ENCODE peak calls at places on chromosomes 7 and 10, in eight cellular contexts. A is astrocyte of the cerebellum; K is dorsolateral prefrontal cortex; W is sciatic nerve; H is stimulated activated CD4-positive, alpha-beta T cell treated with anti-CD3 and anti-CD28 coated beads, Interleukin-15, amount 100 ng/mL, for 1 hour; Q is left ventricle myocardium superior; E is lower leg skin; L is activated CD4-positive, CD25-positive, alpha-beta regulatory T cell. V is an unnamed sample.

GRCh38 chr10:48506147-48506917 is 98.5 kb downstream of the ARHGAP22 start:
- DNase-seq in Q (no peak), A (no peak), K (no peak), L (no peak), E (no peak), W (no peak), H (no peak), V (no peak)

GRCh38 chr10:133334495-133335237 is 2.0 kb downstream of the CALY start:
- DNase-seq in E (no peak), Q (no peak), H (no peak), K (no peak), W (peak), A (no peak), L (no peak), V (peak)

GRCh38 chr7:1460757-1461639 is 1.7 kb upstream of the MICALL2 start:
- DNase-seq in H (no peak), W (peak), K (no peak), L (no peak), A (no peak), Q (peak), E (peak), V (peak)

GRCh38 chr10:54993148-54993547 is 192.1 kb upstream of the PCDH15 start:
- DNase-seq in Q (no peak), E (no peak), W (no peak), K (no peak), A (no peak), H (no peak), L (no peak), V (no peak)

GRCh38 chr10:84540617-84541288 is 212.4 kb downstream of the CCSER2 start:
- DNase-seq in Q (peak), K (peak), A (peak), H (peak), E (peak), L (peak), W (peak), V (peak)

GRCh38 chr7:92634924-92635519 is 44.8 kb upstream of the FAM133B start:
- DNase-seq in W (no peak), E (no peak), L (no peak), A (peak), Q (no peak), H (no peak), K (no peak), V (no peak)

GRCh38 chr10:48811917-48812316 is 127.2 kb downstream of the WDFY4 start:
- DNase-seq in W (no peak), H (no peak), Q (no peak), K (no peak), A (no peak), E (no peak), L (no peak), V (no peak)

GRCh38 chr10:45197816-45198595 is 117.4 kb downstream of the OR13A1 start:
- DNase-seq in E (no peak), W (no peak), K (no peak), A (no peak), Q (no peak), H (no peak), L (no peak), V (no peak)

GRCh38 chr10:95290801-95291633 is at the start of gene PDLIM1:
- DNase-seq in E (peak), H (no peak), A (no peak), L (no peak), W (peak), Q (peak), K (no peak), V (peak)

GRCh38 chr10:12907651-12908050 is 93.9 kb downstream of the CCDC3 start:
- DNase-seq in H (no peak), A (peak), K (no peak), L (no peak), W (no peak), Q (no peak), E (no peak), V (no peak)

V was measured in spleen.